ENCODE peak calls at places on chromosomes 16 and 17, in nine cellular contexts. S, W, Z, V, P, E, K, F and H are unnamed samples.

GRCh38 chr17:68399638-68400403 is 57.5 kb downstream of the WIPI1 start:
- DNase-seq in S (no peak), W (peak), Z (peak), V (peak), P (no peak), E (no peak), K (no peak), F (no peak), H (peak)

GRCh38 chr17:4932756-4933155 is 679 bp downstream of the GP1BA start:
- DNase-seq in S (no peak), W (no peak), Z (no peak), V (no peak), P (no peak), E (no peak), K (no peak), F (no peak), H (no peak)

GRCh38 chr17:21021208-21021803 is 21.5 kb downstream of the USP22 start:
- DNase-seq in S (no peak), W (no peak), Z (no peak), V (no peak), P (no peak), E (no peak), K (no peak), F (no peak), H (no peak)

GRCh38 chr17:72145972-72146755 is 25.3 kb downstream of the SOX9 start:
- DNase-seq in S (no peak), W (no peak), Z (no peak), V (no peak), P (no peak), E (no peak), K (no peak), F (no peak), H (peak)

GRCh38 chr17:47423406-47424295 is 99.9 kb downstream of the EFCAB13 start:
- DNase-seq in S (no peak), W (no peak), Z (peak), V (no peak), P (peak), E (peak), K (no peak), F (no peak), H (peak)

GRCh38 chr16:69190046-69190588 is 3.2 kb downstream of the SNTB2 start:
- DNase-seq in S (no peak), W (no peak), Z (no peak), V (no peak), P (no peak), E (no peak), K (no peak), F (no peak), H (no peak)

GRCh38 chr16:86951831-86952598 is 365.2 kb downstream of the C16orf95 start:
- DNase-seq in S (peak), W (no peak), Z (peak), V (no peak), P (peak), E (no peak), K (no peak), F (peak), H (peak)

GRCh38 chr17:19343256-19343630 is 19.3 kb downstream of the B9D1 start:
- DNase-seq in S (no peak), W (no peak), Z (no peak), V (no peak), P (no peak), E (no peak), K (no peak), F (no peak), H (no peak)

GRCh38 chr16:12781777-12782176 is 21.9 kb downstream of the CPPED1 start:
- DNase-seq in S (no peak), W (no peak), Z (no peak), V (no peak), P (no peak), E (no peak), K (no peak), F (no peak), H (no peak)

GRCh38 chr17:50272711-50273653 is 1.3 kb upstream of the TMEM92 start:
- DNase-seq in S (no peak), W (no peak), Z (peak), V (no peak), P (peak), E (peak), K (peak), F (no peak), H (peak)

GRCh38 chr17:50117202-50118040 is 12.5 kb downstream of the SAMD14 start:
- DNase-seq in S (no peak), W (no peak), Z (peak), V (peak), P (peak), E (peak), K (no peak), F (no peak), H (peak)

GRCh38 chr17:49646391-49647255 is 31.3 kb downstream of the SPOP start:
- DNase-seq in S (peak), W (no peak), Z (peak), V (peak), P (peak), E (no peak), K (no peak), F (peak), H (peak)

GRCh38 chr16:84976644-84977400 is 34.5 kb downstream of the ZDHHC7 start:
- DNase-seq in S (no peak), W (no peak), Z (peak), V (peak), P (no peak), E (no peak), K (no peak), F (no peak), H (no peak)

GRCh38 chr16:86740817-86741799 is 162.8 kb downstream of the FOXL1 start:
- DNase-seq in S (no peak), W (no peak), Z (peak), V (no peak), P (peak), E (peak), K (peak), F (peak), H (peak)

GRCh38 chr16:55331648-55332185 is 7.7 kb downstream of the IRX6 start:
- DNase-seq in S (no peak), W (no peak), Z (no peak), V (no peak), P (no peak), E (no peak), K (no peak), F (no peak), H (no peak)

GRCh38 chr17:12348476-12348875 is 317.2 kb upstream of the MYOCD start:
- DNase-seq in S (no peak), W (no peak), Z (peak), V (no peak), P (peak), E (no peak), K (no peak), F (no peak), H (no peak)

GRCh38 chr16:76955629-76956028 is 235.4 kb upstream of the MON1B start:
- DNase-seq in S (no peak), W (no peak), Z (peak), V (no peak), P (no peak), E (no peak), K (no peak), F (no peak), H (no peak)

GRCh38 chr16:70725912-70726828 is 40.3 kb upstream of the MTSS2 start:
- DNase-seq in S (no peak), W (no peak), Z (no peak), V (peak), P (no peak), E (no peak), K (no peak), F (no peak), H (no peak)

GRCh38 chr16:25210758-25211157 is 6.0 kb upstream of the AQP8 start:
- DNase-seq in S (no peak), W (no peak), Z (peak), V (no peak), P (no peak), E (no peak), K (no peak), F (peak), H (peak)

GRCh38 chr16:29805232-29806095 is 865 bp upstream of the MAZ start:
- DNase-seq in S (peak), W (peak), Z (peak), V (peak), P (peak), E (peak), K (peak), F (no peak), H (peak)

GRCh38 chr17:33082529-33083148 is 91.0 kb downstream of the SPACA3 start:
- DNase-seq in S (no peak), W (no peak), Z (no peak), V (no peak), P (no peak), E (no peak), K (no peak), F (no peak), H (no peak)

GRCh38 chr17:39653316-39653661 is 11.9 kb upstream of the TCAP start:
- DNase-seq in S (no peak), W (no peak), Z (no peak), V (no peak), P (no peak), E (no peak), K (no peak), F (no peak), H (no peak)